ENCODE peak calls at places on chromosomes 13 and 19, in five cellular contexts. Z is BE2C; G is CD8-positive, alpha-beta T cell; L is tibial nerve; P is fibroblast of lung. Y is an unnamed sample.

GRCh38 chr13:90105276-90105675 is 1242.2 kb upstream of the MIR17HG start:
- DNase-seq in Z (no peak), G (no peak), L (no peak), P (peak; percentile 12), Y (no peak)

GRCh38 chr13:40933508-40933907 is 85.6 kb downstream of the ELF1 start:
- DNase-seq in Z (no peak), G (no peak), L (no peak), P (no peak), Y (no peak)

GRCh38 chr13:44362394-44363040 is 11.1 kb upstream of the SERP2 start:
- DNase-seq in Z (no peak), G (no peak), L (no peak), P (peak; percentile 18), Y (no peak)

GRCh38 chr19:15249912-15250634 is 17.8 kb upstream of the EPHX3 start:
- DNase-seq in Z (no peak), G (no peak), L (no peak), P (peak; percentile 88), Y (no peak)

GRCh38 chr19:49106648-49107135 is 7.5 kb upstream of the LIN7B start:
- DNase-seq in Z (peak; percentile 83), G (peak; percentile 70), L (no peak), P (peak; percentile 41), Y (no peak)

GRCh38 chr13:110826861-110827672 is 87.8 kb downstream of the ANKRD10 start:
- DNase-seq in Z (no peak), G (no peak), L (no peak), P (no peak), Y (no peak)

GRCh38 chr13:44219808-44220544 is 153.6 kb upstream of the SERP2 start:
- DNase-seq in Z (no peak), G (no peak), L (no peak), P (peak; percentile 68), Y (peak; percentile 81)

GRCh38 chr13:20118268-20119140 is 42.3 kb downstream of the GJA3 start:
- DNase-seq in Z (peak; percentile 48), G (peak; percentile 47), L (no peak), P (peak; percentile 59), Y (no peak)

GRCh38 chr13:40143559-40143958 is 488.1 kb downstream of the COG6 start:
- DNase-seq in Z (no peak), G (no peak), L (no peak), P (no peak), Y (no peak)

GRCh38 chr19:28731577-28731976 is 481.4 kb downstream of the UQCRFS1 start:
- DNase-seq in Z (no peak), G (no peak), L (no peak), P (no peak), Y (no peak)
- TF ChIP-seq CTCF in Z (no peak), G (no peak), L (no peak), P (no peak), Y (no peak)

GRCh38 chr13:28753208-28753892 is 34.6 kb upstream of the SLC46A3 start:
- DNase-seq in Z (peak; percentile 45), G (no peak), L (peak; percentile 16), P (peak; percentile 70), Y (peak; percentile 76)

GRCh38 chr13:28755546-28755870 is 36.7 kb upstream of the SLC46A3 start:
- DNase-seq in Z (no peak), G (no peak), L (no peak), P (no peak), Y (no peak)

GRCh38 chr13:28751210-28751935 is 32.6 kb upstream of the SLC46A3 start:
- DNase-seq in Z (no peak), G (no peak), L (no peak), P (no peak), Y (no peak)

GRCh38 chr13:28753946-28754345 is 35.2 kb upstream of the SLC46A3 start:
- DNase-seq in Z (no peak), G (no peak), L (no peak), P (no peak), Y (no peak)

DNA sequence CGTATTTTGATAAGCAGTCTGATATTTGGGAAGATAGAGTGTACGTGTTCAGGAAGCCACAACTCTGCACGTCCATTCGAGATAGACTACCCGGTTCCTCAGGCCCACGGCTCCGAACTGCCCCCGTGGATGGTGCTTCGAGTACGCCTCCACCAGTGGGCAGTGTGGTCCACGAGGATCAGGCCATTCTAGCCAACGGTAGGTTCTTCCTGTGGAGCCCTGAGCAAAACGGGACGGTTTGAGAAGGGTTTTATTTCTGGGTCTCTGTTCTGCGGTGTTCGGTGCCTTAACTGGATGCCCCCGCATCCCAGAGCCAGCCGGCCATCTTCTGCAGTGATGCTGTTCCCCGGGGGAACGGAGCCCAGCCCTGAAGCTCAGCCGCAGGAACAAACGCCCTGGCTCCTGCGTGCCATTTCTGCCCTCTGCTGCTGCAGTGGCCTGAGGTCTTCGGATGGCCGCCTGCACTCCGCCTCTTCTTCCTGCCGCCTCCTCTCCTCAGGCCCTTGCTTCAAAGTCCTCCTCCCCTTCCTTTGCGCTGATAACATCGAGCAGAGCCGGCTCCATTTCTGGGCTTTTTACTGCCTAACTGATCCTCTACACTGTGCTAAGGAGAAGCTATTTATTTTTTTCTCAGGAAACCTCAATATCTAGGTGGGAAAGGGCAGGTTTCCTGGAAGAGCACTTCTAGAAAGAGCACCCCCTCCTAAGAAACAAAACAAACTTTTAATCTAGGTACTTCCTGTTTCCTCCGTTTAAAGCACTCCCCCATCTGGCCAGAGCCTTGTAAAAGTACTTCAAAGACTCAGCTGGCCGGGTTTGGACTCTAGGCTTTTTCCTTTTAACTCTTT is 36.2 kb upstream of the SLC46A3 start:
- DNase-seq in Z (no peak), G (no peak), L (no peak), P (peak; percentile 1), Y (no peak)
- H3K4me3 ChIP-seq in Z (peak overlapping the region; percentile 12), G (peak overlapping the region; percentile 23), L (peak overlapping the region; percentile 34), P (no peak overlapping the region), Y (no peak overlapping the region)

GRCh38 chr13:101300531-101300930 is 115.8 kb downstream of the NALCN start:
- DNase-seq in Z (no peak), G (no peak), L (no peak), P (no peak), Y (no peak)

GRCh38 chr13:101297794-101298193 is 118.5 kb downstream of the NALCN start:
- DNase-seq in Z (no peak), G (no peak), L (no peak), P (no peak), Y (no peak)

GRCh38 chr13:101301053-101301452 is 115.3 kb downstream of the NALCN start:
- DNase-seq in Z (no peak), G (no peak), L (no peak), P (no peak), Y (no peak)

GRCh38 chr13:101303512-101303911 is 112.8 kb downstream of the NALCN start:
- DNase-seq in Z (no peak), G (no peak), L (no peak), P (no peak), Y (no peak)

DNA sequence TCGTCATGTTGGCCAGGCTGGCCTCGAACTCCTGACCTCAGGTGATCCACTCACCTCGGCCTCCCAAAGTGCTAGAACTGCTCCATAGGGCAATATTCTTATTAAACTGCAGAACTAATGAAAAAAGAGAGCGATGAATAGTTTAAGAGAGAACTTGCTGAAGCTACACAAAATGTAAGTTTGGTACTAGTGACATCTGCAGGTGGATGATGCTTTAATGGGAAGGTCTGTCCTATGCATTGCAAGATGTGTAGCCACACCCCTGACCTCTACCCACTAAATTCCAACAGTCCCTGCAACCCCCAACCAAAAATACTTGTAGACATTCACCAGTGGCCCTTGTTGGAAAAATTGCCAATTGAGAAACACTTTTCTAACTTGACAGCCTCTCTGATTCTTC is 117.8 kb downstream of the NALCN start:
- DNase-seq in Z (no peak), G (no peak), L (no peak), P (no peak), Y (no peak)
- TF ChIP-seq CTCF in Z (no peak), G (no peak), L (no peak), P (no peak), Y (no peak)

DNA sequence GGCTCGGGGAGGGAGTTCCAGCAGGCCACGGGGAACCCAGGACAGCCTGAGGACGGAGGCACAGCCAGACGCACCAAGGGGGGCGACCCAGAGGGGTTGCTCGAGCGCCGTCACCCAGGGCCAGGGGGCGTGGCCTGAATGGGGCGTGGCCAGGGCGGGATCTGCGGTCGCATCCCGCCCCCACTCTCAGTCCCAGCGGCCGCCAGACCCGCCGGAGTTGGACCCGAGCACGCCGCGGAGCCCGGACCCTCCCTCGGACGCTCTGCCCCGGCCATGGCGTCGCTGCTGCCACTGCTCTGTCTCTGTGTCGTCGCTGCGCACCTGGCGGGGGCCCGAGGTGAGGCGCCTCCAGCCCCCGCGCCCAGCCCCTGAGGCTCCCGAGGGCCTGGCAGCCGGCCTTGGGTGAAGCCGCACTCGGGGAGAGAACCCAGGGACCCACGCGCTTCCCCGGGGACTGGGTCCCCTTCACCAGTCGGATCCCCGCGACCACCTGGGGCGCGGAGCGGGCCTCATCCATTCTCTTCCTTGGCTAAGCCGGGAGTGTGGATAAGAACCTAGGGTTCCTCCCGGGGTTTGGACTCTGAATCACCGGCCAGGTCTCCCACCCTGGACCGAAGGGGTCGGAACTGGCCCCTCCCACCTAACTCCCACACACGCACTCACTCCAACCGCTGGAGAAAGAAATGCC is at the start of gene CILP2:
- DNase-seq in Z (peak; percentile 80), G (peak; percentile 48), L (no peak), P (no peak), Y (no peak)
- H3K4me3 ChIP-seq in Z (peak within 1 kb of the TSS; percentile 33), G (peak within 1 kb of the TSS; percentile 34), L (peak within 1 kb of the TSS; percentile 44), P (peak within 1 kb of the TSS; percentile 31), Y (no peak within 1 kb of the TSS)